ENCODE peak calls at places on chromosomes 11 and 22, in eight cellular contexts. M, W, V, T, E, S, O and A are unnamed samples.

GRCh38 chr11:93032580-93032979 is 63.1 kb downstream of the MTNR1B start:
- DNase-seq in S (no peak), E (no peak), T (no peak), O (no peak), W (no peak), M (no peak), V (no peak), A (no peak)

GRCh38 chr11:68973219-68973618 is 7.6 kb downstream of the MRGPRD start:
- DNase-seq in V (no peak), E (no peak), M (no peak), O (no peak), T (no peak), S (no peak), W (peak; percentile 0), A (no peak)

GRCh38 chr11:14894657-14895598 is 2.9 kb upstream of the CYP2R1 start:
- DNase-seq in O (no peak), W (no peak), T (no peak), E (no peak), V (no peak), S (no peak), M (no peak), A (no peak)

GRCh38 chr22:18076060-18076497 is 1.7 kb upstream of the PEX26 start:
- DNase-seq in V (peak; percentile 17), S (peak; percentile 86), E (peak; percentile 18), T (peak; percentile 66), W (peak; percentile 81), O (peak; percentile 66), M (peak; percentile 91), A (peak; percentile 77)

GRCh38 chr11:109320595-109320994 is 101.4 kb upstream of the C11orf87 start:
- DNase-seq in M (no peak), V (no peak), O (no peak), W (no peak), E (no peak), S (no peak), T (no peak), A (peak; percentile 91)

GRCh38 chr11:17851697-17852096 is 117.1 kb downstream of the KCNC1 start:
- DNase-seq in V (no peak), E (no peak), S (no peak), M (no peak), W (no peak), O (no peak), T (no peak), A (no peak)

GRCh38 chr11:84837402-84838069 is 789.6 kb downstream of the DLG2 start:
- DNase-seq in O (no peak), S (no peak), T (no peak), M (no peak), V (no peak), W (no peak), E (no peak), A (no peak)

GRCh38 chr11:64292458-64293254 is 1.6 kb downstream of the KCNK4 start:
- DNase-seq in W (no peak), O (no peak), E (no peak), S (no peak), T (no peak), M (no peak), V (no peak), A (no peak)

GRCh38 chr11:134478176-134478575 is 66.1 kb upstream of the B3GAT1 start:
- DNase-seq in O (no peak), M (no peak), S (no peak), W (no peak), V (no peak), E (no peak), T (no peak), A (no peak)

GRCh38 chr11:10933455-10934292 is 75.8 kb upstream of the ZBED5 start:
- DNase-seq in V (peak; percentile 89), O (peak; percentile 90), M (peak; percentile 96), E (peak; percentile 80), T (peak; percentile 52), W (peak; percentile 89), S (peak; percentile 94), A (peak; percentile 95)

GRCh38 chr22:47967841-47968240 is 1205.4 kb downstream of the TBC1D22A start:
- DNase-seq in M (no peak), O (no peak), T (no peak), S (no peak), W (no peak), V (no peak), E (no peak), A (no peak)

GRCh38 chr11:62921201-62921572 is at the start of gene CHRM1:
- DNase-seq in W (no peak), M (no peak), S (no peak), E (no peak), T (no peak), O (no peak), V (no peak), A (no peak)

GRCh38 chr11:73795925-73796632 is 8.4 kb downstream of the MRPL48 start:
- DNase-seq in E (no peak), M (no peak), W (no peak), V (no peak), S (peak; percentile 29), O (no peak), T (no peak), A (no peak)